ENCODE peak calls at places on chromosomes 11 and 22, in six cellular contexts. V is H1, B is stomach, K is spleen, T is GM12891, U is GM23338. Z is an unnamed sample.

GRCh38 chr11:128520206-128520885 is 67.0 kb downstream of the ETS1 start:
- DNase-seq in V (no peak), B (no peak), K (no peak), T (no peak), U (no peak), Z (no peak)

GRCh38 chr11:72293391-72293790 is 49.4 kb upstream of the PHOX2A start:
- DNase-seq in V (peak; percentile 39), B (no peak), K (no peak), T (no peak), U (no peak), Z (no peak)

GRCh38 chr11:27722117-27722844 is 22.0 kb upstream of the BDNF start:
- DNase-seq in V (peak; percentile 81), B (no peak), K (no peak), T (no peak), U (peak; percentile 89), Z (peak; percentile 7)

GRCh38 chr11:123505546-123506299 is 75.7 kb downstream of the GRAMD1B start:
- DNase-seq in V (peak; percentile 64), B (no peak), K (no peak), T (no peak), U (peak; percentile 84), Z (no peak)

GRCh38 chr11:111046291-111046690 is 199.2 kb upstream of the POU2AF2 start:
- DNase-seq in V (no peak), B (no peak), K (no peak), T (no peak), U (no peak), Z (no peak)

GRCh38 chr22:36304429-36304828 is 51.5 kb downstream of the APOL1 start:
- DNase-seq in V (no peak), B (no peak), K (no peak), T (no peak), U (no peak), Z (no peak)

GRCh38 chr11:102312656-102313055 is 4.6 kb upstream of the BIRC3 start:
- DNase-seq in V (no peak), B (no peak), K (no peak), T (no peak), U (no peak), Z (no peak)

GRCh38 chr11:65113839-65114238 is 2.2 kb downstream of the TM7SF2 start:
- DNase-seq in V (no peak), B (no peak), K (peak; percentile 35), T (no peak), U (no peak), Z (no peak)

GRCh38 chr11:18731949-18732821 is 6.2 kb upstream of the IGSF22 start:
- DNase-seq in V (peak; percentile 90), B (peak; percentile 63), K (no peak), T (peak; percentile 62), U (peak; percentile 56), Z (peak; percentile 59)

GRCh38 chr11:2708151-2708581 is 8.4 kb upstream of the KCNQ1OT1 start:
- DNase-seq in V (no peak), B (no peak), K (peak; percentile 53), T (no peak), U (no peak), Z (no peak)

GRCh38 chr11:104011031-104011430 is 25.4 kb upstream of the DDI1 start:
- DNase-seq in V (no peak), B (no peak), K (no peak), T (no peak), U (no peak), Z (no peak)

GRCh38 chr11:76277298-76278175 is 71.2 kb upstream of the WNT11 start:
- DNase-seq in V (no peak), B (no peak), K (no peak), T (peak; percentile 43), U (peak; percentile 33), Z (no peak)

GRCh38 chr11:59175104-59175503 is 3.2 kb downstream of the DTX4 start:
- DNase-seq in V (no peak), B (no peak), K (no peak), T (no peak), U (no peak), Z (no peak)

GRCh38 chr11:125979521-125979920 is 33.7 kb downstream of the VSIG10L2 start:
- DNase-seq in V (no peak), B (no peak), K (no peak), T (no peak), U (no peak), Z (no peak)

GRCh38 chr11:91792779-91793262 is 431.8 kb upstream of the FAT3 start:
- DNase-seq in V (no peak), B (no peak), K (no peak), T (no peak), U (no peak), Z (no peak)

GRCh38 chr11:122785156-122785605 is 53.1 kb upstream of the CRTAM start:
- DNase-seq in V (no peak), B (no peak), K (no peak), T (no peak), U (no peak), Z (no peak)

GRCh38 chr11:94774345-94774744 is 6.2 kb downstream of the AMOTL1 start:
- DNase-seq in V (no peak), B (no peak), K (no peak), T (no peak), U (no peak), Z (no peak)

GRCh38 chr22:38872831-38873248 is 824 bp upstream of the CBX6 start:
- DNase-seq in V (peak; percentile 79), B (peak; percentile 51), K (peak; percentile 87), T (no peak), U (peak; percentile 75), Z (peak; percentile 41)

GRCh38 chr11:126776125-126776524 is 224.4 kb downstream of the KIRREL3 start:
- DNase-seq in V (no peak), B (no peak), K (no peak), T (no peak), U (no peak), Z (no peak)

GRCh38 chr11:124086447-124086846 is 28.8 kb upstream of the VWA5A start:
- DNase-seq in V (no peak), B (no peak), K (no peak), T (no peak), U (peak; percentile 39), Z (no peak)

GRCh38 chr22:36727110-36727509 is 23.6 kb upstream of the CACNG2 start:
- DNase-seq in V (no peak), B (no peak), K (no peak), T (no peak), U (no peak), Z (no peak)

GRCh38 chr11:15800121-15800800 is 556.1 kb downstream of the SOX6 start:
- DNase-seq in V (no peak), B (peak; percentile 50), K (no peak), T (no peak), U (no peak), Z (peak; percentile 21)

DNA sequence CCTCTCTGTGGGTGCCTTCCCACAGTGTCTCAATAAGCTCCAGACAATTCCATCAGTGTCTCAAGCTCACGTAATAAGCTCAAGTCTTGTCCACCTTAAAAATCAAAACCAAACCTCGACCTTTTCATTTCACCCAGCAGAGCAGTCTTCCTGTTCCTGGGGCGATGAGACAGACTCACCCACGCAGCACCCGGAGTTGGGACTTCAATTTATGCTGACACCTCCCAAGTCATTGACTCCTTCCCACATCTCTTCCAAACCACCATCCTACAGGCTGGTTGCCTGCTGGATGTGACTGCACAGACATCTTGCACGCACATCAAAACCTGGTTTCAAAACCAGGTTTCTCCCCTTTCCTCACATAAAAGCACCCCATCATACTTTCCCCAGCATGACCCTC is 45.0 kb upstream of the FBXO3 start:
- DNase-seq in V (no peak), B (no peak), K (no peak), T (no peak), U (no peak), Z (no peak)
- TF ChIP-seq POLR2AphosphoS5 in V (no peak), B (no peak), K (no peak), T (no peak), U (no peak), Z (no peak)

DNA sequence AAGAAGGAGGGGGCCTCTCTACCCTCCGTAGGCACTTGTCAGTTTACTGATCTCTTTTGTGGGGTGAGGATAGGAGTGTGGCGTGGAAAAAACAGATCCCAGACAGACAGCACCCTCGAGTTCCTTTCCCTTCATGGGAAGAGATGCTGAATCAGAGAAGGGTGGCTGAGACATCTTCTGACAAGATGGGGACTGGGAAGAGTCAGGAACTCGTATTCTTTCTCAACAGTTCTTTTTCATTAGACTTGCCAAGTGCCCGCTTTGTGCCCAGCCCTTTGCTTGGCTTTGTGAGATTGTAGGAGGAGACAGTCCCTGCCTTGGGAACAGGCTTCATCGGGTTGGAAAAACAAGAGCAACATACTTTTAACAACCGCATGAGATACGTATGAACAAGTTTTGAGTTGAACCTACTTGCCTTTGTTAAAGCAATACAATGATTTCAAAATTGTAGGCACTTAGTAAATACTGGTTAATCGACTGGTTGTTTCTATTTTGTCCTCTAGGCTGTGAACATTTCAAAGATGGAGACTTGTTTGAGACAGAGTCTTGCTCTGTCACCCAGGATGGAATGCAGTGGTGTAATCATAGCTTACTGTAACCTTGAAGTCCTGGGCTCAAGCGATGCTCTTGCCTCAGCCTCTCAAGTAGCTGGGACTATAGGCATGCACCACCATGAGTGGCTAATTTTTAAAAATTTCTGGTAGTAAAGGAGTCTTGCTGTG is 1.1 kb downstream of the RRM1 start:
- DNase-seq in V (no peak), B (no peak), K (no peak), T (no peak), U (no peak), Z (no peak)
- TF ChIP-seq POLR2AphosphoS5 in V (no peak), B (no peak), K (no peak), T (no peak), U (no peak), Z (no peak)

GRCh38 chr11:62256281-62256680 is 13.7 kb upstream of the SCGB2A2 start:
- DNase-seq in V (no peak), B (no peak), K (no peak), T (no peak), U (no peak), Z (no peak)

GRCh38 chr11:62264004-62264403 is 6.0 kb upstream of the SCGB2A2 start:
- DNase-seq in V (no peak), B (no peak), K (no peak), T (no peak), U (no peak), Z (no peak)

GRCh38 chr11:62260261-62260953 is 9.6 kb upstream of the SCGB2A2 start:
- DNase-seq in V (no peak), B (no peak), K (no peak), T (no peak), U (peak; percentile 61), Z (no peak)
- TF ChIP-seq POLR2AphosphoS5 in V (no peak), B (no peak), K (no peak), T (no peak), U (no peak), Z (no peak)

DNA sequence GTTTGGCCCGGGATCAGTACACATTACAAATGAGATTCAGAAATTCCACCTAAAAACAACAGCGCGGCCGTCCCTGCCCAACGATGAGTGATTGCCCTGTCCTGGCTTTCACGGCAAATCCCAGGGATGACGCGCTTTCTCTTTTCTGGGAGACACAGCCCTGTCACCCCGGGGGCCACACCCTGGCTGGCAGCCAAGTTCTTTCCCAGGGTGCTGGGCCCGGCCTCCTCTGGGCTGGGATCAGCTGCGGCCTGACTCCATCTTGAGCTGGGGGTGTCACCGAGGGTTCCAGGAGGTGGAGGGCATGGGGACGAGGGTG is 82.7 kb downstream of the FBLN1 start:
- DNase-seq in V (no peak), B (no peak), K (no peak), T (no peak), U (no peak), Z (no peak)
- TF ChIP-seq POLR2AphosphoS5 in V (no peak), B (no peak), K (no peak), T (no peak), U (no peak), Z (no peak)

GRCh38 chr11:134037093-134037908 is 31.6 kb upstream of the JAM3 start:
- DNase-seq in V (peak; percentile 83), B (peak; percentile 65), K (peak; percentile 89), T (peak; percentile 59), U (peak; percentile 82), Z (peak; percentile 72)
- TF ChIP-seq POLR2AphosphoS5 in V (no peak), B (peak; percentile 55), K (peak; percentile 81), T (no peak), U (peak; percentile 46), Z (peak; percentile 34)

GRCh38 chr11:14081541-14082211 is 119.2 kb downstream of the SPON1 start:
- DNase-seq in V (no peak), B (no peak), K (no peak), T (no peak), U (no peak), Z (no peak)
- TF ChIP-seq POLR2AphosphoS5 in V (no peak), B (no peak), K (no peak), T (no peak), U (no peak), Z (no peak)